ENCODE peak calls at places on chromosomes 16 and 17, in seven cellular contexts. N is NCI-H69; S is NCI-H187; L is DND-41; E is NCI-H345; P is stimulated activated CD8-positive, alpha-beta memory T cell treated with anti-CD3 and anti-CD28 coated beads, Interleukin-4, amount 100 ng/mL, for 1 hour; H is SK-N-SH. F is an unnamed sample.

GRCh38 chr16:55480228-55480655 is 1.2 kb downstream of the MMP2 start:
- DNase-seq in N (no peak), S (no peak), L (no peak), E (no peak), P (no peak), H (peak), F (peak)

GRCh38 chr17:36855459-36855858 is 81.8 kb upstream of the LHX1 start:
- DNase-seq in N (no peak), S (no peak), L (no peak), E (no peak), P (no peak), H (no peak), F (no peak)

GRCh38 chr17:77779711-77780539 is 178.6 kb upstream of the TNRC6C start:
- DNase-seq in N (no peak), S (no peak), L (no peak), E (no peak), P (no peak), H (peak), F (no peak)

GRCh38 chr16:84404324-84404723 is 36.0 kb downstream of the ATP2C2 start:
- DNase-seq in N (no peak), S (no peak), L (no peak), E (no peak), P (no peak), H (no peak), F (no peak)

GRCh38 chr16:1308036-1308976 is 1.1 kb upstream of the UBE2I start:
- DNase-seq in N (peak), S (no peak), L (no peak), E (no peak), P (no peak), H (no peak), F (no peak)

GRCh38 chr17:41975099-41976083 is 8.8 kb downstream of the CNP start:
- DNase-seq in N (no peak), S (no peak), L (no peak), E (no peak), P (no peak), H (no peak), F (no peak)

GRCh38 chr17:740240-741055 is 8.1 kb downstream of the TLCD3A start:
- DNase-seq in N (no peak), S (no peak), L (no peak), E (no peak), P (no peak), H (no peak), F (peak)

GRCh38 chr16:19760336-19761060 is 42.4 kb downstream of the IQCK start:
- DNase-seq in N (no peak), S (no peak), L (no peak), E (no peak), P (no peak), H (no peak), F (no peak)

GRCh38 chr17:5422505-5422904 is 2.5 kb downstream of the RPAIN start:
- DNase-seq in N (no peak), S (no peak), L (no peak), E (no peak), P (no peak), H (no peak), F (no peak)

GRCh38 chr16:58500329-58501241 is 642 bp downstream of the NDRG4 start:
- DNase-seq in N (peak), S (no peak), L (no peak), E (peak), P (no peak), H (peak), F (no peak)

GRCh38 chr17:83065660-83066542 is 13.5 kb upstream of the METRNL start:
- DNase-seq in N (no peak), S (no peak), L (no peak), E (no peak), P (no peak), H (no peak), F (no peak)

F was measured in mucosa of gallbladder.